ENCODE peak calls at places on chromosome 22, in six cellular contexts. I is activated T-helper 1 cell treated with anti-CD3 and anti-CD28 coated beads, Interleukin-12 subunit alpha, Interleukin-12 subunit beta, Interleukin-2, Interleukin-4 antibody, amounts not matched to agents 30 ng/mL and 10 ng/mL and 1 ng/mL, durations not matched to agents 14 hours and 24 hours and 36 hours; R is GM04504; N is nephron progenitor cell; T is GM10248; Y is ELF-1. H is an unnamed sample.

GRCh38 chr22:50673231-50674126 is 856 bp downstream of the SHANK3 start:
- DNase-seq in Y (no peak), N (no peak), I (no peak), R (no peak), T (no peak), H (peak)

GRCh38 chr22:27094633-27095308 is 437.4 kb downstream of the MIAT start:
- DNase-seq in T (no peak), N (no peak), Y (no peak), I (no peak), R (peak), H (no peak)

GRCh38 chr22:39959640-39960447 is at the start of gene TMA7B:
- DNase-seq in Y (peak), T (no peak), R (no peak), N (peak), I (peak), H (peak)

GRCh38 chr22:19554834-19555404 is 30.7 kb upstream of the CLDN5 start:
- DNase-seq in I (no peak), R (no peak), T (no peak), Y (peak), N (peak), H (peak)

GRCh38 chr22:20656902-20657836 is 116.7 kb upstream of the SERPIND1 start:
- DNase-seq in T (no peak), R (no peak), N (no peak), Y (no peak), I (no peak), H (no peak)

GRCh38 chr22:37659066-37659896 is 758 bp downstream of the PDXP start:
- DNase-seq in R (no peak), Y (no peak), N (peak), I (no peak), T (no peak), H (no peak)

GRCh38 chr22:24703101-24703500 is 71.4 kb downstream of the PIWIL3 start:
- DNase-seq in N (no peak), Y (no peak), T (no peak), I (no peak), R (no peak), H (no peak)

GRCh38 chr22:42401562-42402334 is 30.5 kb downstream of the NFAM1 start:
- DNase-seq in T (no peak), R (no peak), Y (peak), N (no peak), I (no peak), H (no peak)

GRCh38 chr22:45096256-45096907 is 67.3 kb upstream of the NUP50 start:
- DNase-seq in I (peak), N (peak), Y (peak), T (peak), R (peak), H (peak)

GRCh38 chr22:46007848-46008261 is 30.9 kb upstream of the WNT7B start:
- DNase-seq in T (no peak), N (no peak), R (peak), Y (peak), I (no peak), H (peak)